ENCODE peak calls at places on chromosome 1, in five cellular contexts. Y is naive thymus-derived CD8-positive, alpha-beta T cell; N is T-cell; P is heart left ventricle; Z is lower lobe of right lung. U is an unnamed sample.

GRCh38 chr1:156616463-156616862 is 2.8 kb upstream of the HAPLN2 start:
- ATAC-seq in Y (no peak), P (peak; percentile 73), N (no peak), Z (no peak), U (no peak)

GRCh38 chr1:117171900-117172501 is 38.7 kb downstream of the VTCN1 start:
- ATAC-seq in Z (peak; percentile 59), Y (no peak), P (peak; percentile 52), N (no peak), U (peak; percentile 69)

GRCh38 chr1:156707486-156708244 is 2.3 kb upstream of the CRABP2 start:
- ATAC-seq in Z (no peak), N (no peak), P (no peak), Y (no peak), U (no peak)

GRCh38 chr1:192087334-192087733 is 70.9 kb upstream of the RGS18 start:
- ATAC-seq in N (no peak), Y (no peak), Z (no peak), P (no peak), U (no peak)

GRCh38 chr1:109148838-109149555 is 35.1 kb downstream of the ELAPOR1 start:
- ATAC-seq in Z (no peak), P (no peak), N (no peak), Y (no peak), U (no peak)

GRCh38 chr1:230749150-230749549 is 2.0 kb downstream of the CAPN9 start:
- ATAC-seq in P (no peak), N (no peak), Z (no peak), Y (no peak), U (no peak)

GRCh38 chr1:12469990-12470389 is 148.0 kb downstream of the DHRS3 start:
- ATAC-seq in N (no peak), P (no peak), Z (no peak), Y (no peak), U (no peak)

GRCh38 chr1:168665975-168666374 is 63.0 kb downstream of the DPT start:
- ATAC-seq in Y (no peak), N (no peak), Z (no peak), P (peak; percentile 42), U (no peak)

GRCh38 chr1:180154003-180154324 is 705 bp upstream of the QSOX1 start:
- ATAC-seq in Z (no peak), P (no peak), N (no peak), Y (no peak), U (peak; percentile 2)

GRCh38 chr1:39700348-39700747 is 9.1 kb upstream of the HPCAL4 start:
- ATAC-seq in P (no peak), Y (no peak), Z (no peak), N (no peak), U (no peak)

GRCh38 chr1:24770891-24771290 is 25.6 kb downstream of the CLIC4 start:
- ATAC-seq in N (no peak), Z (peak; percentile 40), P (no peak), Y (no peak), U (no peak)

U was measured in esophagus mucosa.